ENCODE peak calls at places on chromosome 16, in six cellular contexts. B, R, W, S, O and E are unnamed samples.

GRCh38 chr16:89455178-89455577 is 35.2 kb downstream of the ANKRD11 start:
- DNase-seq in B (no peak), R (no peak), W (no peak), S (no peak), O (no peak), E (no peak)

GRCh38 chr16:680967-681745 is 946 bp downstream of the STUB1 start:
- DNase-seq in B (peak; percentile 48), R (no peak), W (no peak), S (no peak), O (no peak), E (peak; percentile 56)

GRCh38 chr16:70428178-70428998 is 10.5 kb downstream of the ST3GAL2 start:
- DNase-seq in B (peak; percentile 92), R (peak; percentile 68), W (no peak), S (no peak), O (no peak), E (peak; percentile 91)

GRCh38 chr16:78324649-78325274 is 225.3 kb downstream of the WWOX start:
- DNase-seq in B (no peak), R (no peak), W (no peak), S (no peak), O (no peak), E (peak; percentile 6)

GRCh38 chr16:75026892-75027391 is 28.1 kb downstream of the ZNRF1 start:
- DNase-seq in B (no peak), R (no peak), W (no peak), S (no peak), O (no peak), E (no peak)

GRCh38 chr16:57758331-57759117 is 23.0 kb downstream of the KATNB1 start:
- DNase-seq in B (no peak), R (no peak), W (no peak), S (no peak), O (no peak), E (no peak)

GRCh38 chr16:82954224-82954929 is 327.6 kb downstream of the CDH13 start:
- DNase-seq in B (peak; percentile 57), R (no peak), W (no peak), S (no peak), O (no peak), E (no peak)

GRCh38 chr16:79264237-79265104 is 336.1 kb downstream of the MAF start:
- DNase-seq in B (no peak), R (no peak), W (no peak), S (no peak), O (no peak), E (no peak)

GRCh38 chr16:66895999-66896398 is 15.7 kb downstream of the PDP2 start:
- DNase-seq in B (no peak), R (no peak), W (no peak), S (no peak), O (no peak), E (no peak)

GRCh38 chr16:64278196-64278595 is 843.7 kb downstream of the CDH11 start:
- DNase-seq in B (peak; percentile 31), R (no peak), W (no peak), S (no peak), O (no peak), E (no peak)

GRCh38 chr16:50198802-50199410 is 45.8 kb downstream of the TENT4B start:
- DNase-seq in B (no peak), R (no peak), W (no peak), S (no peak), O (peak; percentile 83), E (no peak)

GRCh38 chr16:49788505-49788904 is 67.4 kb downstream of the ZNF423 start:
- DNase-seq in B (no peak), R (no peak), W (no peak), S (no peak), O (no peak), E (no peak)